ENCODE peak calls at places on chromosome 16, in five cellular contexts. X, N, U, I and W are unnamed samples.

GRCh38 chr16:2979669-2980226 is 498 bp downstream of the PKMYT1 start:
- DNase-seq in X (peak; percentile 11), N (no peak), I (no peak), U (peak; percentile 64), W (peak; percentile 81)

GRCh38 chr16:24520983-24521382 is 18.4 kb upstream of the RBBP6 start:
- DNase-seq in I (no peak), N (no peak), X (no peak), U (no peak), W (no peak)

GRCh38 chr16:12826559-12826958 is 22.9 kb upstream of the CPPED1 start:
- DNase-seq in I (no peak), U (no peak), N (no peak), X (no peak), W (no peak)

GRCh38 chr16:54285414-54286066 is 1.0 kb downstream of the IRX3 start:
- DNase-seq in U (peak; percentile 61), N (no peak), I (peak; percentile 49), X (peak; percentile 67), W (peak; percentile 87)

GRCh38 chr16:64278196-64278595 is 843.7 kb downstream of the CDH11 start:
- DNase-seq in I (no peak), U (no peak), X (peak; percentile 66), N (peak; percentile 30), W (no peak)

GRCh38 chr16:85491798-85492616 is 121.1 kb upstream of the GSE1 start:
- DNase-seq in N (peak; percentile 43), X (no peak), I (no peak), U (no peak), W (peak; percentile 93)

GRCh38 chr16:23006380-23006779 is 142.9 kb downstream of the USP31 start:
- DNase-seq in U (no peak), N (no peak), I (no peak), X (no peak), W (no peak)

GRCh38 chr16:734208-734980 is 6.4 kb downstream of the CIAO3 start:
- DNase-seq in X (no peak), N (no peak), U (no peak), I (peak; percentile 27), W (no peak)

GRCh38 chr16:66427036-66427446 is at the start of gene BEAN1:
- DNase-seq in X (peak; percentile 71), N (no peak), I (no peak), U (peak; percentile 81), W (no peak)

GRCh38 chr16:82043680-82044584 is 8.9 kb downstream of the HSD17B2 start:
- DNase-seq in X (peak; percentile 95), U (peak; percentile 56), I (no peak), N (peak; percentile 62), W (no peak)

GRCh38 chr16:48850097-48850496 is 240.1 kb upstream of the N4BP1 start:
- DNase-seq in N (no peak), U (no peak), I (no peak), X (no peak), W (no peak)

GRCh38 chr16:70770291-70770967 is 30.5 kb downstream of the VAC14 start:
- DNase-seq in X (no peak), N (no peak), I (no peak), U (no peak), W (no peak)

GRCh38 chr16:85352221-85352620 is 239.9 kb upstream of the CIBAR2 start:
- DNase-seq in I (no peak), X (no peak), N (no peak), U (peak; percentile 66), W (no peak)

GRCh38 chr16:66444049-66444481 is 17.0 kb downstream of the BEAN1 start:
- DNase-seq in I (peak; percentile 52), X (no peak), N (no peak), U (peak; percentile 72), W (peak; percentile 41)

GRCh38 chr16:85335584-85336492 is 223.6 kb upstream of the CIBAR2 start:
- DNase-seq in X (peak; percentile 31), N (peak; percentile 42), U (no peak), I (no peak), W (peak; percentile 73)

GRCh38 chr16:1865902-1866690 is 5.9 kb downstream of the MEIOB start:
- DNase-seq in I (no peak), U (no peak), N (no peak), X (no peak), W (no peak)

GRCh38 chr16:89142474-89143197 is 28.9 kb upstream of the CDH15 start:
- DNase-seq in U (no peak), I (no peak), N (peak; percentile 11), X (no peak), W (no peak)

GRCh38 chr16:31136287-31136662 is 748 bp upstream of the PRSS8 start:
- DNase-seq in U (no peak), X (no peak), I (no peak), N (no peak), W (no peak)

GRCh38 chr16:13098536-13098935 is 197.1 kb downstream of the SHISA9 start:
- DNase-seq in N (no peak), I (no peak), U (no peak), X (no peak), W (no peak)

GRCh38 chr16:4933871-4934395 is 3.0 kb downstream of the PPL start:
- DNase-seq in X (no peak), N (no peak), I (no peak), U (no peak), W (no peak)

GRCh38 chr16:70416748-70417616 is 21.9 kb downstream of the ST3GAL2 start:
- DNase-seq in N (no peak), I (no peak), X (no peak), U (no peak), W (no peak)

GRCh38 chr16:53429221-53429943 is 4.9 kb upstream of the RBL2 start:
- DNase-seq in U (no peak), X (peak; percentile 42), N (peak; percentile 87), I (no peak), W (no peak)

GRCh38 chr16:11262915-11263314 is 6.2 kb downstream of the TNP2 start:
- DNase-seq in U (no peak), N (no peak), I (no peak), X (no peak), W (no peak)

GRCh38 chr16:81808933-81809480 is 29.9 kb downstream of the PLCG2 start:
- DNase-seq in U (no peak), I (no peak), N (no peak), X (no peak), W (no peak)

GRCh38 chr16:70437017-70437581 is 1.8 kb downstream of the ST3GAL2 start:
- DNase-seq in X (peak; percentile 92), I (peak; percentile 86), N (peak; percentile 88), U (peak; percentile 60), W (peak; percentile 80)

GRCh38 chr16:4253394-4254150 is 11.7 kb upstream of the SRL start:
- DNase-seq in X (peak; percentile 100), I (peak; percentile 99), N (peak; percentile 99), U (peak; percentile 100), W (peak; percentile 100)

GRCh38 chr16:29738514-29738913 is 7.3 kb downstream of the C16orf54 start:
- DNase-seq in U (no peak), N (no peak), I (no peak), X (no peak), W (no peak)

GRCh38 chr16:11129378-11129781 is 126.6 kb downstream of the SOCS1 start:
- DNase-seq in X (peak; percentile 75), I (no peak), U (no peak), N (no peak), W (no peak)

GRCh38 chr16:52095466-52095865 is 451.5 kb downstream of the TOX3 start:
- DNase-seq in X (no peak), N (no peak), U (no peak), I (no peak), W (no peak)

GRCh38 chr16:51982715-51983680 is 563.9 kb downstream of the TOX3 start:
- DNase-seq in N (peak; percentile 85), X (peak; percentile 91), U (peak; percentile 84), I (peak; percentile 42), W (no peak)

GRCh38 chr16:70685938-70686375 is at the start of gene MTSS2:
- DNase-seq in U (peak; percentile 97), I (peak; percentile 79), X (peak; percentile 98), N (peak; percentile 91), W (peak; percentile 96)

GRCh38 chr16:30927789-30928378 is 4.5 kb downstream of the FBXL19 start:
- DNase-seq in U (peak; percentile 81), X (peak; percentile 38), I (peak; percentile 96), N (peak; percentile 42), W (peak; percentile 87)

GRCh38 chr16:54069601-54070239 is 216.9 kb downstream of the IRX3 start:
- DNase-seq in I (no peak), U (no peak), X (no peak), N (no peak), W (no peak)

GRCh38 chr16:86571197-86571915 is 4.7 kb downstream of the FOXC2 start:
- DNase-seq in U (no peak), I (no peak), X (no peak), N (no peak), W (peak; percentile 39)
- H3K9ac ChIP-seq in U (no peak overlapping the region), I (no peak overlapping the region), X (peak overlapping the region; percentile 87), N (no peak overlapping the region), W (peak overlapping the region; percentile 46)

DNA sequence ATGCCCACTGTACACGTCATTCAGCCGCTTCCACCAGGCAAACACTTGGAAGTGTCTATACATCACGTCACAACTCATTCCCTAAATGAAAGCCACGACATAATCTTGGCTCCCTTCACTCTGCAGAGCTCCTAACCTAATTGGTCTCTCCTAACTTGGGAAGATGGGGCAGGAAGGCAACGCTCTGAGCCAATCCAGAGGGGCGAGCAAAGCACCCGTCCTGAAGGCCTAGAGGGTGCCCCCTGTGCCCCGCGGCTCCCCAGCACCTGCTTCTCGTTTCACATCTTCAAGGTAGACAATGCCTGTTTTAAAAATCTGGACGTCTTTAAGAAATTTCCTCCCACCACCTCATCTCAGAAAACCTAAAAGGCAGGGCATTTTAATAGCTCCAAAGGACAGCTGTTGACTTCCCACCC is 1.0 kb downstream of the CSNK2A2 start:
- DNase-seq in I (no peak), X (peak; percentile 19), U (peak; percentile 19), N (peak; percentile 52), W (no peak)
- H3K9ac ChIP-seq in I (peak overlapping the region; percentile 48), X (peak overlapping the region; percentile 93), U (peak overlapping the region; percentile 47), N (peak overlapping the region; percentile 71), W (peak overlapping the region; percentile 42)

DNA sequence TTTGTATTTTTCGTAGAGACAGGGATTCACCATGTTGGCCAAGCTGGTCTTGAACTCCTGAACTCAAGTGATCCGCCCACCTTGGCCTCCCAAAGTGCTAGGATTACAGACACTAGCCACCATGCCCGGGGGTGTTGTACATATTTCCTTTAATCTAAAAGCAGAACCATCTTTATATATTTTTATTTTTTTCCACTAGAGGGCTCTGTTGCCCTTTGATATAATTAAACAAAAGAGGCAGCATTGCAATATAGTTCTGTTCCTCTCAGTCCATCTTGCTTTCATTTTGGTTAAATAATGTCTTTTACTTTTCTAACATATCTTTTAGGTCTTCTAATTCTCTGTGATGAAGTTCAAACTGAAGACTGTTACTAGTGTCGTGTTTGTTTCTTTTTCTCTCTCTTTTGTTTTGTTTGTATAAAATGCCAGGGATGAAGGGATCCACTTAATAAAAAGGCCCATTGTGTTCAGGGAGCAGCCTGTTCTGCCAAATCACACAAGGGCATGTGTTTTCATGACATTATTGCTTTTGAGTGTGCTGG is 23.4 kb downstream of the WWOX start:
- DNase-seq in I (no peak), N (peak; percentile 77), X (peak; percentile 88), U (peak; percentile 32), W (no peak)
- H3K9ac ChIP-seq in I (no peak overlapping the region), N (no peak overlapping the region), X (peak overlapping the region; percentile 47), U (no peak overlapping the region), W (no peak overlapping the region)

DNA sequence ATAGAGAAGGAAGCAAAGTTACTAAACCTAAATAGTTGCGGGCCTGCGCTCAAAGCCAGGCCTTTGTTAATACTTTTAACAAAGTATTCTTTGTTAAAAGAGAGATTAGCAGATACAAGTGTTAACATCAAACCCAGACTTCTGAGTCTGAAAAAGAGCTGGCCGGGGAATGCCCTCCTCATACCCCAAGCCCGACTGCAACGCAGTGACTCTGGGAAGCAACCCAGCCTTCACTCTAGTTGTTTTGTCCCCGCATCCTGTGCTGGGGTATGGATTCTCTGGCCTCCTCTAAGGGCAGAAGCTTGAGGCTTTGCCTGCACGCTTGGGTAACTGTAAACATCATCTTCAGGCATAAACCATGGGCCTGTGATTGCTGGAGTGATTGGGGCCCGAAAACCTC is 48.3 kb downstream of the ADCY7 start:
- DNase-seq in U (no peak), X (no peak), N (no peak), I (no peak), W (no peak)
- H3K9ac ChIP-seq in U (no peak overlapping the region), X (no peak overlapping the region), N (no peak overlapping the region), I (no peak overlapping the region), W (no peak overlapping the region)